ENCODE peak calls at places on chromosomes 7 and 10, in seven cellular contexts. Y, W, P, I, R, A and X are unnamed samples.

GRCh38 chr7:18770154-18770807 is 274.7 kb downstream of the HDAC9 start:
- DNase-seq in R (peak; percentile 84), A (no peak), I (no peak), Y (no peak), W (no peak), P (no peak), X (no peak)

GRCh38 chr10:70053896-70054641 is 1.4 kb downstream of the MACROH2A2 start:
- DNase-seq in Y (no peak), W (no peak), I (no peak), R (no peak), P (peak; percentile 55), A (no peak), X (no peak)

GRCh38 chr10:99279626-99280111 is 44.0 kb upstream of the HPSE2 start:
- DNase-seq in P (no peak), Y (no peak), A (no peak), W (no peak), R (peak; percentile 2), I (peak; percentile 75), X (no peak)

GRCh38 chr7:105389090-105389650 is 449 bp upstream of the SRPK2 start:
- DNase-seq in P (peak; percentile 73), W (peak; percentile 44), Y (no peak), R (peak; percentile 49), I (no peak), A (no peak), X (peak; percentile 52)

GRCh38 chr10:75663947-75664664 is 232.7 kb downstream of the LRMDA start:
- DNase-seq in I (no peak), P (no peak), R (no peak), Y (no peak), W (no peak), A (no peak), X (no peak)

GRCh38 chr7:107659666-107660065 is 962 bp upstream of the SLC26A4 start:
- DNase-seq in R (peak; percentile 77), Y (no peak), I (no peak), W (peak; percentile 38), A (no peak), P (no peak), X (no peak)

GRCh38 chr10:121803611-121804010 is 124.2 kb downstream of the ATE1 start:
- DNase-seq in P (no peak), I (no peak), A (no peak), W (no peak), Y (no peak), R (no peak), X (no peak)

GRCh38 chr10:62692085-62692484 is 112.4 kb upstream of the ADO start:
- DNase-seq in W (no peak), A (no peak), R (no peak), I (no peak), Y (no peak), P (no peak), X (no peak)

GRCh38 chr7:107029764-107030286 is 14.7 kb upstream of the PRKAR2B start:
- DNase-seq in R (no peak), Y (no peak), A (no peak), I (no peak), W (no peak), P (no peak), X (no peak)

GRCh38 chr7:151115121-151115835 is 29.0 kb downstream of the AGAP3 start:
- DNase-seq in Y (no peak), W (peak; percentile 29), P (no peak), I (no peak), R (no peak), A (no peak), X (no peak)

GRCh38 chr10:78025685-78026364 is 3.5 kb downstream of the POLR3A start:
- DNase-seq in Y (no peak), W (no peak), R (peak; percentile 35), A (no peak), P (no peak), I (no peak), X (no peak)

GRCh38 chr10:200405-200804 is 65.2 kb downstream of the ZMYND11 start:
- DNase-seq in W (no peak), Y (no peak), A (no peak), R (no peak), I (no peak), P (no peak), X (no peak)

GRCh38 chr7:27190284-27190748 is 5.3 kb upstream of the HOXA11 start:
- DNase-seq in Y (no peak), I (no peak), W (no peak), A (no peak), R (no peak), P (no peak), X (no peak)

GRCh38 chr10:14478639-14479038 is 147.9 kb upstream of the FRMD4A start:
- DNase-seq in P (no peak), I (no peak), Y (peak; percentile 72), R (peak; percentile 85), A (no peak), W (no peak), X (no peak)

GRCh38 chr7:74033372-74034311 is 5.7 kb downstream of the ELN start:
- DNase-seq in A (no peak), I (no peak), Y (peak; percentile 46), R (no peak), P (no peak), W (no peak), X (no peak)

GRCh38 chr7:27106906-27107250 is 4.4 kb upstream of the HOXA2 start:
- DNase-seq in Y (no peak), P (no peak), W (no peak), R (no peak), I (no peak), A (no peak), X (no peak)

GRCh38 chr7:73308665-73309214 is at the start of gene NSUN5:
- DNase-seq in W (peak; percentile 93), R (peak; percentile 22), A (peak; percentile 55), P (peak; percentile 95), Y (peak; percentile 70), I (peak; percentile 31), X (peak; percentile 92)

GRCh38 chr10:130952086-130952485 is 359.4 kb downstream of the TCERG1L start:
- DNase-seq in I (no peak), W (no peak), A (no peak), P (no peak), Y (no peak), R (no peak), X (no peak)

GRCh38 chr7:54904130-54904529 is 114.7 kb upstream of the EGFR start:
- DNase-seq in A (no peak), I (peak; percentile 70), P (no peak), Y (peak; percentile 60), R (peak; percentile 87), W (no peak), X (no peak)

GRCh38 chr7:100896743-100897051 is 1.0 kb upstream of the ACHE start:
- DNase-seq in R (no peak), A (no peak), I (no peak), P (no peak), Y (no peak), W (no peak), X (no peak)

GRCh38 chr10:116742367-116743265 is at the start of gene HSPA12A:
- DNase-seq in A (no peak), P (peak; percentile 89), W (peak; percentile 50), I (peak; percentile 39), R (peak; percentile 90), Y (peak; percentile 57), X (peak; percentile 41)

GRCh38 chr10:110279062-110279986 is 25.4 kb downstream of the SMNDC1 start:
- DNase-seq in W (peak; percentile 75), Y (peak; percentile 80), P (no peak), I (peak; percentile 40), A (no peak), R (peak; percentile 60), X (no peak)

GRCh38 chr10:29795856-29796255 is 161.1 kb upstream of the SVIL start:
- DNase-seq in P (no peak), Y (no peak), I (no peak), R (no peak), A (no peak), W (no peak), X (no peak)

GRCh38 chr10:66931949-66932343 is 6.1 kb downstream of the LRRTM3 start:
- DNase-seq in A (no peak), Y (no peak), W (no peak), R (no peak), I (no peak), P (no peak), X (no peak)

GRCh38 chr10:29229258-29229705 is 59.6 kb upstream of the LYZL1 start:
- DNase-seq in Y (no peak), P (no peak), W (no peak), I (no peak), R (no peak), A (no peak), X (no peak)

GRCh38 chr7:22123139-22123538 is 177.4 kb upstream of the CDCA7L start:
- DNase-seq in W (no peak), Y (no peak), A (no peak), I (no peak), P (no peak), R (no peak), X (no peak)

GRCh38 chr10:110576220-110576619 is 8.7 kb downstream of the SMC3 start:
- DNase-seq in Y (no peak), W (no peak), P (no peak), R (peak; percentile 70), I (peak; percentile 32), A (no peak), X (no peak)

GRCh38 chr7:28575241-28575643 is 162.9 kb downstream of the CREB5 start:
- DNase-seq in P (no peak), A (no peak), I (no peak), W (no peak), Y (no peak), R (peak; percentile 67), X (no peak)

GRCh38 chr7:159149488-159149887 is 4.8 kb upstream of the VIPR2 start:
- DNase-seq in I (no peak), Y (no peak), A (no peak), R (no peak), W (no peak), P (no peak), X (no peak)

GRCh38 chr7:46745700-46746090 is 824.6 kb upstream of the IGFBP3 start:
- DNase-seq in P (no peak), A (no peak), W (no peak), I (no peak), R (no peak), Y (no peak), X (no peak)
- TF ChIP-seq CTCF in P (no peak), A (no peak), W (no peak), I (peak; percentile 17), R (peak; percentile 47), Y (no peak), X (no peak)

DNA sequence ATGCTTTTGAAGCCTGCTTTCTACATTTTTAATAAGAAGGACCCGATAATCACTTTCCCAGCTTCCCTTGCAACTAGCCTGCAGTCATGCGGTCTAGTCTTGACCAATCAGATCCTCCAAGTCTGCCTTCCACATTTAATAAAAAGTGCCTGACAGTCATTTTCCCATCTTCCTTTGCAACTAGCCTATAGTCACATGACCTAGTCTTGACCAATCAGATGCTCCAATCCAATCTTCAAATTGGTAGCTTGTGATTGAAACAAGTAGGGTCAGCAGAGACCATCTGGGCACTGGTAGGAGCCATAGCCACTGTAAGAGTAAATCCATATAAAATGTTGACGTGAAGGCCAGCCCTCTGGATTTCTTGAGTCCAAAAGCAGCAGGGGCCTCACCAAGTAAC is 80.0 kb downstream of the NPTX2 start:
- DNase-seq in I (no peak), Y (no peak), W (no peak), R (no peak), A (no peak), P (no peak), X (no peak)
- TF ChIP-seq CTCF in I (no peak), Y (no peak), W (no peak), R (no peak), A (no peak), P (no peak), X (no peak)

GRCh38 chr7:142298009-142298408 is 40.2 kb upstream of the PRSS58 start:
- DNase-seq in P (no peak), I (no peak), A (no peak), Y (no peak), R (no peak), W (no peak), X (no peak)
- TF ChIP-seq CTCF in P (no peak), I (peak; percentile 4), A (no peak), Y (no peak), R (peak; percentile 60), W (no peak), X (peak; percentile 49)

GRCh38 chr7:42128703-42129102 is 108.3 kb downstream of the GLI3 start:
- DNase-seq in Y (no peak), A (no peak), P (no peak), W (no peak), R (no peak), I (no peak), X (no peak)
- TF ChIP-seq CTCF in Y (no peak), A (no peak), P (no peak), W (no peak), R (peak; percentile 48), I (no peak), X (peak; percentile 24)